ENCODE peak calls at places on chromosomes 5 and 9, in ten cellular contexts. U, R, M, A, D, I, B, S, C and W are unnamed samples. For H3K9me3 and H3K4me1, the result is how much of the 10 kb centered on the place peaks cover.

GRCh38 chr9:14243514-14244042 is 70.4 kb downstream of the NFIB start:
- DNase-seq in D (no peak), U (no peak), M (no peak), R (no peak), I (no peak), S (no peak), B (no peak), A (no peak), C (no peak), W (no peak)

GRCh38 chr5:36363101-36363500 is 61.4 kb upstream of the RANBP3L start:
- DNase-seq in U (no peak), A (no peak), C (no peak), D (no peak), I (peak), M (peak), B (peak), R (no peak), S (no peak), W (no peak)

GRCh38 chr5:157143127-157143959 is 678 bp upstream of the MED7 start:
- DNase-seq in U (no peak), R (no peak), B (no peak), M (peak), D (peak), S (peak), I (no peak), A (peak), C (peak), W (no peak)

GRCh38 chr9:32220750-32221149 is 163.7 kb upstream of the ACO1 start:
- DNase-seq in B (no peak), S (no peak), M (no peak), I (no peak), R (no peak), A (no peak), D (no peak), U (no peak), C (no peak), W (no peak)

GRCh38 chr9:123487944-123488343 is 131.9 kb downstream of the CRB2 start:
- DNase-seq in I (no peak), D (no peak), A (no peak), S (no peak), C (no peak), M (no peak), U (no peak), B (no peak), R (no peak), W (no peak)

GRCh38 chr9:76654051-76654461 is 110.2 kb upstream of the PCA3 start:
- DNase-seq in M (no peak), C (no peak), A (no peak), R (no peak), S (no peak), I (no peak), U (no peak), D (no peak), B (no peak), W (no peak)

GRCh38 chr5:120436996-120437395 is 27.1 kb upstream of the PRR16 start:
- DNase-seq in D (no peak), I (no peak), A (no peak), R (no peak), M (no peak), B (peak), C (no peak), U (no peak), S (no peak), W (no peak)

GRCh38 chr5:53469946-53470687 is 10.3 kb upstream of the FST start:
- DNase-seq in U (no peak), M (no peak), B (peak), R (no peak), S (no peak), A (no peak), C (no peak), I (no peak), D (no peak), W (no peak)

GRCh38 chr9:24245988-24246387 is 299.7 kb downstream of the IZUMO3 start:
- DNase-seq in D (peak), M (no peak), U (no peak), B (peak), S (no peak), I (no peak), C (no peak), A (no peak), R (peak), W (no peak)

GRCh38 chr5:104702212-104702611 is 1139.6 kb upstream of the NUDT12 start:
- DNase-seq in R (no peak), A (no peak), B (peak), I (no peak), D (no peak), U (no peak), C (no peak), M (no peak), S (no peak), W (no peak)

GRCh38 chr9:8863886-8864881 is 1064.6 kb upstream of the DMAC1 start:
- DNase-seq in D (peak), A (no peak), B (no peak), S (no peak), U (no peak), R (no peak), C (no peak), M (no peak), I (no peak), W (no peak)

GRCh38 chr9:4793412-4794005 is 765 bp downstream of the RCL1 start:
- DNase-seq in I (no peak), A (no peak), M (no peak), B (no peak), U (no peak), C (no peak), S (peak), D (no peak), R (no peak), W (no peak)

GRCh38 chr5:140259509-140259908 is 43.4 kb downstream of the PFDN1 start:
- DNase-seq in C (peak), U (peak), B (peak), S (no peak), A (no peak), D (no peak), R (no peak), M (no peak), I (peak), W (no peak)

GRCh38 chr5:150062523-150062922 is 23.8 kb downstream of the CSF1R start:
- DNase-seq in M (no peak), D (no peak), R (no peak), A (no peak), I (no peak), U (no peak), S (no peak), B (no peak), C (no peak), W (no peak)

GRCh38 chr9:35553670-35554543 is 51.2 kb upstream of the TESK1 start:
- DNase-seq in I (no peak), A (peak), C (peak), M (peak), U (no peak), R (peak), S (peak), B (peak), D (peak), W (peak)

DNA sequence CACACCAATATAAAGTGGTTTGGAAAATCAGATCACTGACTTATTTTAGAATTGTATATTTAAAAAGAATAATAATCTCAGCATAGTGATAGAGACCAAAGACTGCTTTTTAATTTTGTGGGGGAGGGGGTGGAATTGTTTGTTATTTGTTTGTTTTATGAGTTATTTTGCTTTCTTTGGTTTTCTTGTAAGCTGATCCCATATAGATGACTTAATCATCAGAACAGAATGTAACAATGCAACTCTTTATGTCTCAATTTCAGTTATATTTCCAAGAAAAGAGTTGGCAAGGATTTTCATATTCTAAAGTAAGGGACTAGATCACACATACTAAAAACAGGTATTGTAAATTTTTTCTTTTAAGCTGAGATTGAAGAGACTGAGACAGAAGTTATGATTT is 984.9 kb downstream of the TLE4 start:
- DNase-seq in U (no peak), A (no peak), B (peak), R (no peak), M (no peak), S (no peak), C (no peak), I (no peak), D (no peak), W (no peak)
- H3K9me3 ChIP-seq in U (under half), A (under half), B (under half), R (under half), M (under half), S (under half), C (under half), I (under half), D (under half), W (under half)

GRCh38 chr9:68685770-68686169 is 19.3 kb upstream of the PIP5K1B start:
- DNase-seq in B (no peak), A (no peak), C (peak), U (peak), R (peak), I (no peak), S (no peak), D (peak), M (peak), W (no peak)
- TF ChIP-seq CTCF in B (peak), A (no peak), C (peak), U (no peak), R (peak), I (peak), S (no peak), D (peak), M (no peak), W (peak)

GRCh38 chr9:113585555-113585954 is 122.0 kb downstream of the RGS3 start:
- DNase-seq in B (peak), A (no peak), U (no peak), D (no peak), M (no peak), C (no peak), S (no peak), I (no peak), R (no peak), W (no peak)
- H3K4me1 ChIP-seq in B (half or more), A (half or more), U (half or more), D (under half), M (under half), C (under half), S (under half), I (under half), R (under half), W (half or more)

GRCh38 chr5:180251141-180251540 is 40.7 kb downstream of the MAPK9 start:
- DNase-seq in I (no peak), U (no peak), B (no peak), C (no peak), D (no peak), S (no peak), R (no peak), A (no peak), M (no peak), W (no peak)

GRCh38 chr5:180251887-180252286 is 40.0 kb downstream of the MAPK9 start:
- DNase-seq in R (no peak), U (no peak), S (no peak), A (no peak), M (no peak), I (no peak), B (no peak), C (no peak), D (no peak), W (no peak)

GRCh38 chr5:180253036-180253824 is 38.7 kb downstream of the MAPK9 start:
- DNase-seq in C (no peak), U (no peak), M (no peak), D (no peak), B (peak), R (no peak), I (no peak), A (no peak), S (no peak), W (no peak)

GRCh38 chr5:180250329-180250728 is 41.3 kb upstream of the RASGEF1C start:
- DNase-seq in C (no peak), I (no peak), S (no peak), M (no peak), A (no peak), U (no peak), D (no peak), R (no peak), B (no peak), W (no peak)
- H3K9me3 ChIP-seq in C (half or more), I (under half), S (under half), M (half or more), A (under half), U (half or more), D (under half), R (under half), B (half or more), W (half or more)

DNA sequence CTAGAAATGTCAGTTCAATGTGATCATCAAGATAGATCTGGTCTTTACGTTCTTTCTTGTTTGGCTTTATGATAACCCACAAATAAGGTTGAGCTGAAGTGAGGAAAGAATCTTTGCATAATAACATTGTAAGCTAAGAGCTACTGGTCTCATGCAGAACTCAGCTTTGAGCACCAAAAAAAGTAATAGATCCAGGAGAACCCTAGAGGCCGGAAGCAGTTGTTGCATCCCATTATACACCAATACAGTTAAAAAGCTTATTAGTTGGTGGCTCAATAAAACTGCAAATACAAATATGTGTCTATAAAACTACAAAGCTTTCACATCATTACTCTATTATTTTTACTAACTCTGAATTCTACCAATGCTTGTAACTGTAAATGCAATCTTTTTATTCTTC is 85.5 kb upstream of the NUDT12 start:
- DNase-seq in R (no peak), B (no peak), S (no peak), C (no peak), A (no peak), U (no peak), D (no peak), I (no peak), M (no peak), W (no peak)
- TF ChIP-seq CTCF in R (peak), B (peak), S (no peak), C (no peak), A (no peak), U (no peak), D (no peak), I (no peak), M (no peak), W (no peak)

GRCh38 chr5:33362915-33363314 is 77.8 kb upstream of the TARS1 start:
- DNase-seq in I (no peak), U (no peak), R (no peak), M (no peak), A (no peak), B (no peak), D (peak), S (no peak), C (peak), W (peak)

GRCh38 chr5:33364406-33364805 is 76.4 kb upstream of the TARS1 start:
- DNase-seq in I (no peak), S (no peak), B (no peak), D (no peak), C (no peak), R (peak), A (no peak), M (no peak), U (no peak), W (no peak)

GRCh38 chr5:33367396-33367795 is 73.4 kb upstream of the TARS1 start:
- DNase-seq in U (no peak), M (no peak), B (no peak), C (no peak), R (no peak), A (no peak), S (no peak), I (no peak), D (no peak), W (no peak)

GRCh38 chr5:33361781-33362180 is 79.0 kb upstream of the TARS1 start:
- DNase-seq in U (no peak), B (no peak), M (no peak), A (no peak), I (no peak), S (no peak), C (no peak), R (no peak), D (peak), W (no peak)

GRCh38 chr5:33363537-33363936 is 77.2 kb upstream of the TARS1 start:
- DNase-seq in I (no peak), A (no peak), C (no peak), R (no peak), B (no peak), U (no peak), M (no peak), S (no peak), D (no peak), W (no peak)
- H3K4me1 ChIP-seq in I (under half), A (under half), C (under half), R (under half), B (under half), U (under half), M (under half), S (under half), D (under half), W (under half)